ENCODE peak calls at places on chromosomes 12 and 14, in seven cellular contexts. E, X, O, A, K, B and U are unnamed samples.

GRCh38 chr14:101928415-101928841 is 35.9 kb upstream of the DYNC1H1 start:
- DNase-seq in E (no peak), X (no peak), O (no peak), A (peak; percentile 56), K (no peak), B (no peak), U (no peak)

GRCh38 chr12:3247596-3248270 is 170.6 kb downstream of the TSPAN9 start:
- DNase-seq in E (no peak), X (no peak), O (no peak), A (no peak), K (no peak), B (no peak), U (no peak)

GRCh38 chr12:79844693-79845092 is 90.2 kb downstream of the PPP1R12A start:
- DNase-seq in E (no peak), X (peak; percentile 74), O (no peak), A (no peak), K (no peak), B (no peak), U (no peak)

GRCh38 chr14:89933002-89933401 is 21.5 kb downstream of the EFCAB11 start:
- DNase-seq in E (no peak), X (no peak), O (no peak), A (no peak), K (no peak), B (no peak), U (no peak)

GRCh38 chr14:30885840-30886740 is 11.7 kb downstream of the COCH start:
- DNase-seq in E (no peak), X (no peak), O (no peak), A (no peak), K (no peak), B (no peak), U (no peak)

GRCh38 chr12:62640910-62641448 is 174.4 kb downstream of the MON2 start:
- DNase-seq in E (no peak), X (peak; percentile 49), O (no peak), A (no peak), K (no peak), B (no peak), U (no peak)

GRCh38 chr14:93048843-93049242 is 66.9 kb downstream of the ITPK1 start:
- DNase-seq in E (no peak), X (no peak), O (no peak), A (no peak), K (no peak), B (no peak), U (no peak)

GRCh38 chr12:122437656-122438121 is 15.2 kb upstream of the CLIP1 start:
- DNase-seq in E (no peak), X (no peak), O (peak; percentile 81), A (peak; percentile 37), K (peak; percentile 60), B (no peak), U (peak; percentile 62)

GRCh38 chr12:87960557-87960956 is 68.6 kb downstream of the C12orf50 start:
- DNase-seq in E (no peak), X (no peak), O (no peak), A (no peak), K (no peak), B (no peak), U (no peak)

GRCh38 chr14:101347893-101348777 is 213.2 kb upstream of the DIO3 start:
- DNase-seq in E (no peak), X (no peak), O (no peak), A (no peak), K (no peak), B (no peak), U (no peak)

GRCh38 chr12:108306014-108306501 is 33.1 kb downstream of the CMKLR1 start:
- DNase-seq in E (no peak), X (no peak), O (no peak), A (no peak), K (no peak), B (no peak), U (peak; percentile 34)

GRCh38 chr12:118544569-118544968 is 168.2 kb downstream of the SUDS3 start:
- DNase-seq in E (no peak), X (peak; percentile 27), O (no peak), A (no peak), K (no peak), B (no peak), U (no peak)

GRCh38 chr12:70828391-70828790 is 92.1 kb downstream of the PTPRR start:
- DNase-seq in E (no peak), X (no peak), O (no peak), A (no peak), K (no peak), B (no peak), U (no peak)

GRCh38 chr12:272942-273906 is 10.6 kb upstream of the SLC6A13 start:
- DNase-seq in E (no peak), X (no peak), O (no peak), A (no peak), K (no peak), B (no peak), U (no peak)

GRCh38 chr12:94621662-94622359 is 28.5 kb downstream of the TMCC3 start:
- DNase-seq in E (peak; percentile 32), X (no peak), O (no peak), A (no peak), K (no peak), B (no peak), U (no peak)

GRCh38 chr12:2410490-2410889 is 357.7 kb downstream of the CACNA1C start:
- DNase-seq in E (no peak), X (no peak), O (no peak), A (no peak), K (no peak), B (no peak), U (no peak)

GRCh38 chr12:26318661-26319068 is 123.3 kb downstream of the SSPN start:
- DNase-seq in E (peak; percentile 57), X (no peak), O (peak; percentile 34), A (peak; percentile 75), K (no peak), B (peak; percentile 60), U (peak; percentile 45)

GRCh38 chr12:47094804-47095203 is 15.0 kb upstream of the AMIGO2 start:
- DNase-seq in E (no peak), X (peak; percentile 89), O (no peak), A (no peak), K (no peak), B (no peak), U (no peak)

GRCh38 chr12:105992849-105993740 is 145.7 kb downstream of the NUAK1 start:
- DNase-seq in E (no peak), X (no peak), O (no peak), A (no peak), K (no peak), B (no peak), U (no peak)

GRCh38 chr12:126950266-126950665 is 1316.7 kb upstream of the TMEM132C start:
- DNase-seq in E (no peak), X (no peak), O (no peak), A (no peak), K (no peak), B (no peak), U (no peak)

GRCh38 chr12:663293-663871 is at the start of gene NINJ2:
- DNase-seq in E (no peak), X (no peak), O (no peak), A (no peak), K (no peak), B (no peak), U (no peak)

GRCh38 chr12:25962932-25963525 is 4.5 kb downstream of the RASSF8 start:
- DNase-seq in E (no peak), X (no peak), O (no peak), A (peak; percentile 47), K (no peak), B (peak; percentile 36), U (no peak)

GRCh38 chr12:12336049-12336411 is 14.0 kb downstream of the MANSC1 start:
- DNase-seq in E (no peak), X (no peak), O (peak; percentile 57), A (no peak), K (no peak), B (no peak), U (no peak)

GRCh38 chr14:74400328-74400727 is 25.7 kb downstream of the SYNDIG1L start:
- DNase-seq in E (no peak), X (peak; percentile 22), O (no peak), A (no peak), K (no peak), B (no peak), U (peak; percentile 75)

GRCh38 chr12:43063642-43064041 is 474.1 kb upstream of the PRICKLE1 start:
- DNase-seq in E (no peak), X (no peak), O (no peak), A (no peak), K (no peak), B (peak; percentile 21), U (no peak)

GRCh38 chr14:91325211-91325610 is 80.7 kb upstream of the GPR68 start:
- DNase-seq in E (no peak), X (no peak), O (no peak), A (no peak), K (no peak), B (no peak), U (no peak)

GRCh38 chr14:104752338-104752734 is 611 bp upstream of the SIVA1 start:
- DNase-seq in E (no peak), X (no peak), O (no peak), A (no peak), K (no peak), B (no peak), U (no peak)
- TF ChIP-seq POLR2A in E (peak; percentile 49), X (no peak), O (no peak), A (no peak), K (peak; percentile 47), B (no peak), U (no peak)

GRCh38 chr14:37584211-37585100 is 10.6 kb downstream of the FOXA1 start:
- DNase-seq in E (no peak), X (no peak), O (no peak), A (no peak), K (no peak), B (no peak), U (no peak)

GRCh38 chr14:37585971-37586759 is 8.9 kb downstream of the FOXA1 start:
- DNase-seq in E (no peak), X (no peak), O (no peak), A (no peak), K (no peak), B (no peak), U (no peak)

GRCh38 chr14:37583358-37584210 is 11.5 kb downstream of the FOXA1 start:
- DNase-seq in E (no peak), X (peak; percentile 55), O (no peak), A (no peak), K (peak; percentile 74), B (no peak), U (no peak)

GRCh38 chr14:37586783-37587428 is 8.1 kb downstream of the FOXA1 start:
- DNase-seq in E (no peak), X (no peak), O (no peak), A (no peak), K (no peak), B (no peak), U (no peak)

GRCh38 chr14:37585101-37585479 is 10.0 kb downstream of the FOXA1 start:
- DNase-seq in E (no peak), X (no peak), O (no peak), A (no peak), K (peak; percentile 82), B (no peak), U (no peak)
- TF ChIP-seq POLR2A in E (no peak), X (no peak), O (no peak), A (no peak), K (no peak), B (no peak), U (no peak)

GRCh38 chr14:77376771-77377501 is at the start of the genes SAMD15 and TMED8:
- DNase-seq in E (peak; percentile 80), X (peak; percentile 89), O (peak; percentile 88), A (peak; percentile 84), K (peak; percentile 74), B (peak; percentile 52), U (peak; percentile 69)
- TF ChIP-seq POLR2A in E (peak; percentile 7), X (peak; percentile 29), O (peak; percentile 62), A (no peak), K (peak; percentile 31), B (no peak), U (no peak)

GRCh38 chr12:110349521-110350151 is 53.9 kb downstream of the ANAPC7 start:
- DNase-seq in E (no peak), X (no peak), O (no peak), A (no peak), K (no peak), B (no peak), U (no peak)
- TF ChIP-seq POLR2A in E (no peak), X (no peak), O (no peak), A (no peak), K (no peak), B (no peak), U (no peak)